ENCODE peak calls at places on chromosomes 6 and 20, in six cellular contexts. N is HEK293T, P is tibial nerve, L is NCI-H2029, Q is lower leg skin, S is testis. D is an unnamed sample.

GRCh38 chr6:7086488-7086887 is 21.3 kb upstream of the RREB1 start:
- DNase-seq in N (no peak), P (peak), L (no peak), Q (peak), S (peak), D (peak)

GRCh38 chr20:37228111-37228510 is 33.5 kb downstream of the GHRH start:
- DNase-seq in N (no peak), P (no peak), L (no peak), Q (no peak), S (no peak), D (no peak)

GRCh38 chr20:24158271-24158670 is 169.7 kb upstream of the GGTLC1 start:
- DNase-seq in N (no peak), P (no peak), L (no peak), Q (no peak), S (peak), D (no peak)

GRCh38 chr6:34468378-34468892 is 2.6 kb downstream of the PACSIN1 start:
- DNase-seq in N (no peak), P (no peak), L (no peak), Q (no peak), S (no peak), D (no peak)

GRCh38 chr6:161369339-161369738 is 95.5 kb upstream of the AGPAT4 start:
- DNase-seq in N (no peak), P (no peak), L (no peak), Q (peak), S (no peak), D (no peak)

GRCh38 chr6:87656857-87657256 is 45.2 kb downstream of the AKIRIN2 start:
- DNase-seq in N (no peak), P (no peak), L (no peak), Q (no peak), S (no peak), D (no peak)

GRCh38 chr20:57608516-57608915 is 11.7 kb downstream of the ZBP1 start:
- DNase-seq in N (no peak), P (no peak), L (no peak), Q (no peak), S (no peak), D (no peak)

GRCh38 chr6:40477246-40478126 is 109.7 kb downstream of the LRFN2 start:
- DNase-seq in N (peak), P (no peak), L (peak), Q (no peak), S (no peak), D (no peak)

GRCh38 chr6:20534906-20535305 is 649 bp downstream of the CDKAL1 start:
- DNase-seq in N (no peak), P (no peak), L (peak), Q (no peak), S (no peak), D (no peak)

GRCh38 chr6:2947424-2947823 is 23.9 kb downstream of the SERPINB6 start:
- DNase-seq in N (no peak), P (no peak), L (no peak), Q (peak), S (no peak), D (no peak)

GRCh38 chr6:122623279-122623678 is 13.1 kb downstream of the PKIB start:
- DNase-seq in N (no peak), P (no peak), L (no peak), Q (no peak), S (no peak), D (no peak)